ENCODE peak calls at places on chromosomes 13 and 19, in four cellular contexts. R, V, I and Y are unnamed samples.

GRCh38 chr19:2123682-2124387 is 27.1 kb downstream of the IZUMO4 start:
- DNase-seq in R (no peak), V (no peak), I (no peak), Y (no peak)

GRCh38 chr13:48493076-48493765 is 39.7 kb downstream of the RCBTB2 start:
- DNase-seq in R (peak; percentile 59), V (no peak), I (no peak), Y (no peak)

GRCh38 chr13:41200126-41200525 is 5.8 kb upstream of the KBTBD7 start:
- DNase-seq in R (no peak), V (no peak), I (no peak), Y (no peak)

GRCh38 chr19:16338470-16339360 is 14.1 kb downstream of the KLF2 start:
- DNase-seq in R (peak; percentile 67), V (peak; percentile 40), I (no peak), Y (peak; percentile 33)

GRCh38 chr19:43634877-43635560 is 4.6 kb downstream of the CADM4 start:
- DNase-seq in R (no peak), V (no peak), I (no peak), Y (no peak)

GRCh38 chr13:45396548-45397095 is 21.6 kb downstream of the SLC25A30 start:
- DNase-seq in R (no peak), V (no peak), I (no peak), Y (no peak)

GRCh38 chr13:112981361-112981905 is 12.4 kb downstream of the MCF2L start:
- DNase-seq in R (no peak), V (no peak), I (no peak), Y (no peak)

GRCh38 chr13:77062097-77062496 is 35.1 kb upstream of the FBXL3 start:
- DNase-seq in R (no peak), V (no peak), I (no peak), Y (no peak)

GRCh38 chr19:27729332-27729731 is 1483.6 kb downstream of the UQCRFS1 start:
- DNase-seq in R (no peak), V (no peak), I (no peak), Y (no peak)

GRCh38 chr13:112970552-112971287 is 1.7 kb downstream of the MCF2L start:
- DNase-seq in R (no peak), V (peak; percentile 3), I (peak; percentile 6), Y (no peak)

DNA sequence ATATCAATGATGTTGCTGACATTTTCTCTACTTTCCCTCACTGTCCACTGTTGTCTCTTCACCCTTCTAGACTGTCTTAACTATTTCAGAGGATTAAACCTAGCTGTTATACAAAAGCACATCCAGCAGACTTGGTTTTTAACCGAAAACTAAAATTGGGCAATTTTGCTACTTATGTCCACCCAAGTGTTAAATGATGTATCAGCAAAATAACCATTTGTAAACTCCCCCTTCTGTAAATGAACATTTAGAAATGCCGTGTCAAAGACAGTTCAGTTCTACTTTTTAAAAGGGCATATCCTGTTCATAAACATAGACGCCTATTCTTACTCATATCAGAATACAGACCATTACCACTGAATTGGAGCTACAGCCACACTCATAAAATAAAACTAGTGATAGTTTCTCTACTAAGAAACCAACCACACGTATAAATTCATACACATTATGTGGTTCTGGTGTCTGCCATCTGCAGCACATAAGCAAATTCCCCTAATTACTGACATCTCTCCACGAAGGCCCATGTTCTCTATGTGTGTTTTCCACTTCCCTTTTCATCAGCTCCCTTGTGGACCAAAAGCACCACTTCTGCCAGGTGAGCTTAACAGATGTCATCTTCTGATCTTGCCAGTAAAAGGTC is 1091.8 kb downstream of the PCDH9 start:
- DNase-seq in R (no peak), V (no peak), I (no peak), Y (no peak)
- H3K27ac ChIP-seq in R (no peak overlapping the region), V (no peak overlapping the region), I (no peak overlapping the region), Y (no peak overlapping the region)

DNA sequence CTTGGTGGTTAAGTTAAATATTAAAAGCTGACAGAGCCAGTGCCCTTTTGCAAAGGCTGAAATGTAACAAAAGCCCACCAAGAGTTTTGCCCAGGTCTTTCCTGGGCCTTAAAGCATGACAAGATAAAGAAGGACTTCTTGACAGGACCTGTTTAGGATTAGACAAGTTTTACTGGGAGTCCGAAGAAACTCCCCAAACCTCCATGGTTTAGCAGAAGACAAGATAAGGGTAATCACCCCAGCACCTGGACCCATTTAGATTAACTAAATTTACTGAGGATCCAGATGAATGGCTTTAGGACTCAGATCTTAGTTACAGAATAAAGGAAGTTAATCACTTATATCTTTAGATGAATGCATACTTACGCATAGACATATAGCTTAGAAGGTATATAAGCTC is 14.8 kb upstream of the UFM1 start:
- DNase-seq in R (no peak), V (no peak), I (no peak), Y (no peak)
- H3K27ac ChIP-seq in R (no peak overlapping the region), V (no peak overlapping the region), I (no peak overlapping the region), Y (no peak overlapping the region)

GRCh38 chr19:18387395-18387794 is 1.4 kb downstream of the GDF15 start:
- DNase-seq in R (no peak), V (no peak), I (no peak), Y (no peak)

GRCh38 chr19:18390075-18390909 is 4.3 kb downstream of the GDF15 start:
- DNase-seq in R (no peak), V (no peak), I (no peak), Y (no peak)

GRCh38 chr19:18389095-18389735 is 3.3 kb downstream of the GDF15 start:
- DNase-seq in R (no peak), V (no peak), I (no peak), Y (no peak)

GRCh38 chr19:18389736-18390074 is 3.7 kb downstream of the GDF15 start:
- DNase-seq in R (no peak), V (no peak), I (no peak), Y (no peak)

GRCh38 chr19:18388328-18389094 is 2.6 kb downstream of the GDF15 start:
- DNase-seq in R (peak; percentile 83), V (peak; percentile 88), I (peak; percentile 81), Y (peak; percentile 67)
- H3K27ac ChIP-seq in R (peak overlapping the region; percentile 61), V (peak overlapping the region; percentile 60), I (peak overlapping the region; percentile 66), Y (no peak overlapping the region)

DNA sequence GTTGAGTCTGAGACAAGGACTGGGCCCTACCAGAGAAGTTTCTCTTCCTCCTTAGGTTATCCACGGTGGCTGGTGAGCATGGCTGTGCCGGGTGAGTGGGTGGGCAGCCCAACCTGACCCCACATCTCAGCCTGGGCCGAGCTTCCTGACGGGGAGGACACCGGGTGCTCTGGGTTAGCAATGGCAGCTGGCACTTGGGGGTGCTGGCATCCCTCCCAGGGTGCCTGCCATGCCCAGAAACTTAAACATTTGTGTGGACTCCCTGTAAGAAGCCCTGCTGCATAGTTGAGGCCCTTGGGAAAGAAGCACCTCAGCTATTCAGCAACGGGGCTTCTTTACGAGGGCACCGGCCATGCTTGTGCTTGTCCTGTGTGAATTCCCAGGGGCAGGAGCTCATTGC is 33.9 kb upstream of the MEDAG start:
- DNase-seq in R (no peak), V (no peak), I (no peak), Y (no peak)
- H3K27ac ChIP-seq in R (no peak overlapping the region), V (no peak overlapping the region), I (no peak overlapping the region), Y (no peak overlapping the region)

GRCh38 chr13:73943965-73944233 is 190.3 kb downstream of the KLF12 start:
- DNase-seq in R (no peak), V (no peak), I (no peak), Y (no peak)
- H3K27ac ChIP-seq in R (peak overlapping the region; percentile 18), V (no peak overlapping the region), I (no peak overlapping the region), Y (peak overlapping the region; percentile 57)

GRCh38 chr13:110248449-110249143 is 58.4 kb downstream of the COL4A1 start:
- DNase-seq in R (no peak), V (no peak), I (no peak), Y (no peak)
- H3K27ac ChIP-seq in R (no peak overlapping the region), V (peak overlapping the region; percentile 87), I (peak overlapping the region; percentile 19), Y (no peak overlapping the region)